ENCODE peak calls at places on chromosomes 4 and X, in seven cellular contexts. Z is lower lobe of right lung; O is endothelial cell of umbilical vein; V is effector memory CD4-positive, alpha-beta T cell; U is endodermal cell; C is CD4-positive, alpha-beta memory T cell; F is SJSA1. Q is an unnamed sample. For H3K27me3, the result is how much of the 10 kb centered on the place peaks cover.

GRCh38 chrX:19670854-19671620 is 155.7 kb upstream of the MAP3K15 start:
- DNase-seq in Z (no peak), O (peak), V (no peak), U (peak), C (no peak), F (peak), Q (no peak)

GRCh38 chrX:135421537-135421931 is 210 bp upstream of the SMIM10L2A start:
- DNase-seq in Z (peak), O (peak), V (peak), U (peak), C (peak), F (peak), Q (peak)

GRCh38 chr4:60485279-60485678 is 714.8 kb upstream of the ADGRL3 start:
- DNase-seq in Z (no peak), O (no peak), V (no peak), U (no peak), C (no peak), F (no peak), Q (no peak)

GRCh38 chr4:147060171-147060931 is 114.7 kb upstream of the TTC29 start:
- DNase-seq in Z (no peak), O (no peak), V (no peak), U (no peak), C (no peak), F (no peak), Q (peak)

GRCh38 chr4:24651266-24651665 is 66.9 kb upstream of the DHX15 start:
- DNase-seq in Z (no peak), O (no peak), V (no peak), U (no peak), C (no peak), F (no peak), Q (no peak)

GRCh38 chr4:10701702-10702460 is 17.3 kb upstream of the CLNK start:
- DNase-seq in Z (no peak), O (no peak), V (no peak), U (no peak), C (no peak), F (no peak), Q (no peak)

GRCh38 chr4:81468685-81469084 is 3.0 kb downstream of the RASGEF1B start:
- DNase-seq in Z (no peak), O (no peak), V (no peak), U (no peak), C (no peak), F (no peak), Q (no peak)

GRCh38 chr4:94746746-94747145 is 11.0 kb upstream of the BMPR1B start:
- DNase-seq in Z (no peak), O (no peak), V (no peak), U (no peak), C (no peak), F (no peak), Q (no peak)

GRCh38 chrX:13778916-13779315 is 38.0 kb downstream of the GPM6B start:
- DNase-seq in Z (no peak), O (peak), V (no peak), U (no peak), C (no peak), F (no peak), Q (no peak)

GRCh38 chr4:152104846-152105462 is 344.1 kb upstream of the GATB start:
- DNase-seq in Z (no peak), O (no peak), V (no peak), U (no peak), C (no peak), F (no peak), Q (no peak)

GRCh38 chrX:52363247-52363883 is 5.5 kb upstream of the XAGE2 start:
- DNase-seq in Z (no peak), O (peak), V (no peak), U (no peak), C (no peak), F (no peak), Q (no peak)

GRCh38 chrX:154002215-154002719 is 17.4 kb downstream of the IRAK1 start:
- DNase-seq in Z (peak), O (no peak), V (peak), U (no peak), C (peak), F (no peak), Q (no peak)

GRCh38 chrX:338281-338835 is 19.8 kb upstream of the GTPBP6 start:
- DNase-seq in Z (peak), O (no peak), V (no peak), U (no peak), C (no peak), F (no peak), Q (no peak)

GRCh38 chr4:173270312-173271027 is 63.7 kb downstream of the HMGB2 start:
- DNase-seq in Z (no peak), O (no peak), V (no peak), U (no peak), C (no peak), F (no peak), Q (no peak)

GRCh38 chrX:41553688-41554087 is 106.5 kb downstream of the NYX start:
- DNase-seq in Z (no peak), O (peak), V (no peak), U (no peak), C (no peak), F (no peak), Q (no peak)

GRCh38 chr4:16360694-16361262 is 134.5 kb upstream of the TAPT1 start:
- DNase-seq in Z (no peak), O (no peak), V (no peak), U (no peak), C (no peak), F (no peak), Q (no peak)

GRCh38 chr4:147174561-147174960 is 228.9 kb upstream of the TTC29 start:
- DNase-seq in Z (no peak), O (no peak), V (no peak), U (no peak), C (no peak), F (no peak), Q (no peak)

GRCh38 chr4:87057835-87058234 is 123.0 kb downstream of the AFF1 start:
- DNase-seq in Z (no peak), O (no peak), V (no peak), U (no peak), C (no peak), F (no peak), Q (no peak)

GRCh38 chrX:138847930-138848329 is 136.4 kb upstream of the FGF13 start:
- DNase-seq in Z (no peak), O (no peak), V (no peak), U (no peak), C (no peak), F (peak), Q (no peak)

GRCh38 chrX:40109288-40110008 is 11.7 kb upstream of the BCOR start:
- DNase-seq in Z (peak), O (peak), V (no peak), U (peak), C (no peak), F (peak), Q (no peak)

GRCh38 chrX:72461766-72462165 is 110.9 kb downstream of the HDAC8 start:
- DNase-seq in Z (no peak), O (peak), V (no peak), U (no peak), C (no peak), F (no peak), Q (no peak)

GRCh38 chr4:85929926-85930325 is 429.9 kb downstream of the MAPK10 start:
- DNase-seq in Z (peak), O (peak), V (no peak), U (peak), C (no peak), F (no peak), Q (no peak)
- H3K4me3 ChIP-seq in Z (peak), O (no peak), V (no peak), U (no peak), C (no peak), F (no peak), Q (no peak)

GRCh38 chr4:43983610-43984009 is 465.0 kb downstream of the KCTD8 start:
- DNase-seq in Z (no peak), O (no peak), V (no peak), U (no peak), C (no peak), F (no peak), Q (no peak)
- H3K27me3 ChIP-seq in Z (under half), O (under half), V (under half), U (under half), C (under half), F (under half), Q (under half)

GRCh38 chr4:150579591-150580234 is 2.2 kb upstream of the MAB21L2 start:
- DNase-seq in Z (no peak), O (no peak), V (no peak), U (peak), C (no peak), F (no peak), Q (no peak)
- H3K4me3 ChIP-seq in Z (peak), O (peak), V (no peak), U (peak), C (no peak), F (peak), Q (peak)

DNA sequence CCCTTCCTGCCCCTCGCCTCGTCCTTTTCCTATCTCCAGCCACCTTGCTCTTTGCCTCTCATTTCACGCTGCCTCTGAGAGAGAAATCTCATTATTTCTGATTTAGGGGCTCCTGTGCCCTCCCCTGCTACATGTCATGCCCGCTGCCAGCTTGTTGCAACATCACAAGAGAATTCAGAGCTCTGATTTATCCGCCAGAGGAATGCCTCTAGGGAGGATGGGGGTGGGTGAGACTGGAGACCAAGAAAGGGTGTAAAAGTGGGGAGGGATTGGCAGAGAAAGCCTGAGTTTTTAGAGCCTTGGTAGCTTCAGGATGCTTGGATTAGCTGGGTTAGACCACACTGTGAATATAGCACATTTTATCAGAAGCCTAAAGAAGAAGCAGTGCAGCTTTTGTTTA is 100.8 kb downstream of the NHS start:
- DNase-seq in Z (no peak), O (no peak), V (no peak), U (no peak), C (no peak), F (no peak), Q (no peak)
- H3K27me3 ChIP-seq in Z (under half), O (under half), V (under half), U (under half), C (under half), F (under half), Q (under half)